ENCODE peak calls at places on chromosomes 7 and 10, in four cellular contexts. B is AG04450, C is brain microvascular endothelial cell, Y is astrocyte of the spinal cord. Z is an unnamed sample.

GRCh38 chr10:513393-513792 is 176.1 kb downstream of the DIP2C start:
- DNase-seq in B (no peak), C (no peak), Y (no peak), Z (no peak)

GRCh38 chr7:74575083-74575803 is 82.3 kb upstream of the GTF2I start:
- DNase-seq in B (no peak), C (peak), Y (peak), Z (peak)

GRCh38 chr7:112162161-112163020 is 43.8 kb downstream of the DOCK4 start:
- DNase-seq in B (no peak), C (peak), Y (peak), Z (peak)

GRCh38 chr10:114995468-114995867 is 57.5 kb downstream of the TRUB1 start:
- DNase-seq in B (peak), C (peak), Y (peak), Z (no peak)

GRCh38 chr7:46011059-46011458 is 90.0 kb upstream of the IGFBP3 start:
- DNase-seq in B (no peak), C (no peak), Y (no peak), Z (no peak)

GRCh38 chr10:49700997-49701396 is 21.5 kb downstream of the C10orf53 start:
- DNase-seq in B (no peak), C (no peak), Y (no peak), Z (no peak)

GRCh38 chr7:157811946-157812345 is 475.1 kb downstream of the DNAJB6 start:
- DNase-seq in B (no peak), C (no peak), Y (no peak), Z (no peak)

GRCh38 chr7:19957664-19958063 is 184.2 kb upstream of the TMEM196 start:
- DNase-seq in B (no peak), C (peak), Y (peak), Z (no peak)

GRCh38 chr7:2355079-2356008 is 717 bp downstream of the EIF3B start:
- DNase-seq in B (no peak), C (no peak), Y (no peak), Z (peak)

GRCh38 chr10:83544049-83544448 is 595.3 kb upstream of the GHITM start:
- DNase-seq in B (no peak), C (no peak), Y (no peak), Z (no peak)

GRCh38 chr10:6108631-6109443 is 20.0 kb downstream of the RBM17 start:
- DNase-seq in B (no peak), C (no peak), Y (peak), Z (peak)

GRCh38 chr7:1741751-1742554 is 71.9 kb downstream of the ELFN1 start:
- DNase-seq in B (no peak), C (no peak), Y (no peak), Z (no peak)

GRCh38 chr10:127398140-127398966 is 150.8 kb upstream of the NPS start:
- DNase-seq in B (peak), C (peak), Y (peak), Z (peak)

GRCh38 chr7:98713411-98713810 is 96.3 kb downstream of the NPTX2 start:
- DNase-seq in B (no peak), C (no peak), Y (no peak), Z (no peak)

GRCh38 chr10:99520040-99520803 is 12.5 kb upstream of the NKX2-3 start:
- DNase-seq in B (no peak), C (no peak), Y (no peak), Z (no peak)

GRCh38 chr10:113151178-113151577 is 201.1 kb downstream of the TCF7L2 start:
- DNase-seq in B (no peak), C (no peak), Y (no peak), Z (no peak)

GRCh38 chr7:116417593-116418345 is 81.8 kb upstream of the CAV2 start:
- DNase-seq in B (no peak), C (no peak), Y (no peak), Z (no peak)

GRCh38 chr10:31687545-31688482 is 240.8 kb downstream of the ARHGAP12 start:
- DNase-seq in B (no peak), C (no peak), Y (no peak), Z (no peak)

GRCh38 chr10:76251773-76252617 is 820.6 kb downstream of the LRMDA start:
- DNase-seq in B (peak), C (no peak), Y (peak), Z (no peak)

GRCh38 chr7:50557114-50557513 is 8.1 kb downstream of the DDC start:
- DNase-seq in B (no peak), C (no peak), Y (no peak), Z (no peak)

GRCh38 chr10:5685764-5686240 is 1.2 kb downstream of the TASOR2 start:
- DNase-seq in B (no peak), C (no peak), Y (peak), Z (peak)

GRCh38 chr7:86914468-86915054 is 144.9 kb downstream of the ELAPOR2 start:
- DNase-seq in B (no peak), C (no peak), Y (peak), Z (peak)

GRCh38 chr7:37353949-37354660 is 94.6 kb downstream of the ELMO1 start:
- DNase-seq in B (no peak), C (no peak), Y (no peak), Z (no peak)

GRCh38 chr7:37357277-37357996 is 91.2 kb downstream of the ELMO1 start:
- DNase-seq in B (no peak), C (no peak), Y (no peak), Z (no peak)

GRCh38 chr7:37352974-37353948 is 95.4 kb downstream of the ELMO1 start:
- DNase-seq in B (no peak), C (no peak), Y (no peak), Z (no peak)

GRCh38 chr7:37352251-37352650 is 96.4 kb downstream of the ELMO1 start:
- DNase-seq in B (no peak), C (no peak), Y (no peak), Z (no peak)

GRCh38 chr7:37354661-37355131 is 94.0 kb downstream of the ELMO1 start:
- DNase-seq in B (no peak), C (peak), Y (peak), Z (peak)
- H3K4me3 ChIP-seq in B (no peak), C (no peak), Y (no peak), Z (no peak)

GRCh38 chr7:68306692-68307107 is 1291.6 kb upstream of the AUTS2 start:
- DNase-seq in B (no peak), C (no peak), Y (no peak), Z (no peak)
- H3K4me3 ChIP-seq in B (no peak), C (no peak), Y (no peak), Z (no peak)

GRCh38 chr7:3437467-3437866 is 136.4 kb downstream of the SDK1 start:
- DNase-seq in B (no peak), C (no peak), Y (no peak), Z (no peak)

GRCh38 chr7:3436746-3437145 is 135.7 kb downstream of the SDK1 start:
- DNase-seq in B (peak), C (peak), Y (peak), Z (peak)

GRCh38 chr7:3440509-3440908 is 139.5 kb downstream of the SDK1 start:
- DNase-seq in B (no peak), C (no peak), Y (no peak), Z (no peak)

GRCh38 chr7:3439333-3440030 is 138.4 kb downstream of the SDK1 start:
- DNase-seq in B (peak), C (peak), Y (peak), Z (peak)

GRCh38 chr7:3438352-3438751 is 137.3 kb downstream of the SDK1 start:
- DNase-seq in B (no peak), C (no peak), Y (no peak), Z (no peak)
- H3K4me3 ChIP-seq in B (no peak), C (no peak), Y (no peak), Z (no peak)

GRCh38 chr10:29807407-29807806 is 172.6 kb upstream of the SVIL start:
- DNase-seq in B (no peak), C (peak), Y (peak), Z (peak)

GRCh38 chr10:29811751-29812427 is 177.1 kb upstream of the SVIL start:
- DNase-seq in B (peak), C (peak), Y (peak), Z (peak)

GRCh38 chr10:29806350-29806788 is 171.6 kb upstream of the SVIL start:
- DNase-seq in B (no peak), C (no peak), Y (no peak), Z (peak)

GRCh38 chr10:29815572-29815971 is 180.8 kb upstream of the SVIL start:
- DNase-seq in B (no peak), C (no peak), Y (no peak), Z (no peak)

GRCh38 chr10:29810816-29811215 is 176.0 kb upstream of the SVIL start:
- DNase-seq in B (no peak), C (no peak), Y (no peak), Z (no peak)
- H3K4me3 ChIP-seq in B (no peak), C (no peak), Y (no peak), Z (no peak)

Z was measured in epithelial cell of esophagus.